ENCODE peak calls at places on chromosomes 16 and 17, in five cellular contexts. U is cardiac septum, N is psoas muscle, J is GM13976, W is heart left ventricle. O is an unnamed sample.

GRCh38 chr16:46673320-46674013 is 15.5 kb downstream of the VPS35 start:
- DNase-seq in U (no peak), N (peak), J (peak), W (peak), O (peak)

GRCh38 chr17:28612531-28612930 is 1.5 kb downstream of the RSKR start:
- DNase-seq in U (no peak), N (no peak), J (no peak), W (no peak), O (no peak)

GRCh38 chr16:81524382-81524781 is 79.8 kb downstream of the CMIP start:
- DNase-seq in U (no peak), N (no peak), J (no peak), W (no peak), O (no peak)

GRCh38 chr16:30948956-30949654 is at the start of gene ORAI3:
- DNase-seq in U (peak), N (peak), J (peak), W (peak), O (peak)

GRCh38 chr17:7667616-7668406 is 17.1 kb downstream of the ATP1B2 start:
- DNase-seq in U (no peak), N (no peak), J (no peak), W (no peak), O (no peak)

GRCh38 chr17:72150632-72151460 is 30.0 kb downstream of the SOX9 start:
- DNase-seq in U (no peak), N (no peak), J (no peak), W (no peak), O (no peak)

GRCh38 chr17:50872710-50873424 is 6.7 kb upstream of the TOB1 start:
- DNase-seq in U (no peak), N (peak), J (no peak), W (no peak), O (peak)

GRCh38 chr17:15917439-15918027 is 27.4 kb upstream of the ADORA2B start:
- DNase-seq in U (no peak), N (no peak), J (no peak), W (no peak), O (no peak)

GRCh38 chr17:7557147-7557764 is 1.3 kb upstream of the TNFSF13 start:
- DNase-seq in U (no peak), N (no peak), J (no peak), W (no peak), O (no peak)

GRCh38 chr17:237406-237955 is 56.0 kb upstream of the DOC2B start:
- DNase-seq in U (peak), N (no peak), J (no peak), W (peak), O (peak)

GRCh38 chr17:27494192-27495091 is 38.2 kb downstream of the KSR1 start:
- DNase-seq in U (no peak), N (peak), J (no peak), W (peak), O (peak)

GRCh38 chr16:82954224-82954929 is 327.6 kb downstream of the CDH13 start:
- DNase-seq in U (no peak), N (no peak), J (no peak), W (no peak), O (no peak)